ENCODE peak calls at places on chromosomes 3 and 15, in four cellular contexts. G is pancreas; Q is stimulated activated CD8-positive, alpha-beta memory T cell treated with anti-CD3 and anti-CD28 coated beads, Interleukin-15, amount 100 ng/mL, for 24 hours; W is A172. C is an unnamed sample.

GRCh38 chr3:16883057-16883725 is 1.6 kb upstream of the PLCL2 start:
- DNase-seq in W (no peak), G (no peak), Q (no peak), C (no peak)

GRCh38 chr15:70303981-70304380 is 206.3 kb upstream of the TLE3 start:
- DNase-seq in G (no peak), W (no peak), Q (no peak), C (no peak)

GRCh38 chr3:25854635-25855034 is 64.7 kb downstream of the OXSM start:
- DNase-seq in Q (no peak), G (no peak), W (peak), C (peak)

GRCh38 chr3:133135303-133135702 is 97.1 kb downstream of the TMEM108 start:
- DNase-seq in Q (no peak), G (no peak), W (no peak), C (no peak)

GRCh38 chr3:123104550-123104949 is 37.7 kb downstream of the PDIA5 start:
- DNase-seq in G (no peak), W (peak), Q (no peak), C (peak)

GRCh38 chr15:41796457-41796856 is 22.2 kb downstream of the MAPKBP1 start:
- DNase-seq in Q (no peak), G (no peak), W (no peak), C (no peak)

GRCh38 chr15:100588638-100589242 is 13.2 kb downstream of the LINS1 start:
- DNase-seq in G (no peak), Q (no peak), W (no peak), C (peak)

GRCh38 chr15:68550498-68551295 is 28.1 kb upstream of the CORO2B start:
- DNase-seq in W (peak), G (peak), Q (peak), C (peak)

GRCh38 chr3:60542981-60543380 is 708.3 kb downstream of the FHIT start:
- DNase-seq in W (no peak), G (no peak), Q (no peak), C (no peak)

GRCh38 chr15:64112077-64112772 is 16.4 kb downstream of the SNX1 start:
- DNase-seq in G (no peak), W (no peak), Q (no peak), C (no peak)

GRCh38 chr3:17006143-17006839 is 121.5 kb downstream of the PLCL2 start:
- DNase-seq in G (no peak), W (no peak), Q (no peak), C (no peak)

GRCh38 chr15:32970847-32971246 is 223.7 kb downstream of the FMN1 start:
- DNase-seq in G (no peak), Q (no peak), W (no peak), C (no peak)

GRCh38 chr3:53478921-53479664 is 15.3 kb upstream of the CACNA1D start:
- DNase-seq in Q (no peak), G (no peak), W (no peak), C (no peak)

GRCh38 chr3:187900961-187901755 is 155.9 kb upstream of the BCL6 start:
- DNase-seq in W (no peak), G (no peak), Q (no peak), C (no peak)

GRCh38 chr3:171068658-171069057 is 42.1 kb upstream of the SLC2A2 start:
- DNase-seq in W (no peak), G (no peak), Q (no peak), C (no peak)

GRCh38 chr3:5466059-5466458 is 278.6 kb downstream of the EDEM1 start:
- DNase-seq in G (no peak), Q (no peak), W (no peak), C (no peak)

GRCh38 chr15:78501857-78502256 is 5.5 kb upstream of the HYKK start:
- DNase-seq in W (no peak), G (no peak), Q (no peak), C (no peak)

GRCh38 chr3:8319935-8320634 is 181.5 kb upstream of the LMCD1 start:
- DNase-seq in G (no peak), W (peak), Q (no peak), C (peak)

GRCh38 chr15:69035205-69035917 is 20.9 kb downstream of the NOX5 start:
- DNase-seq in W (no peak), G (no peak), Q (no peak), C (no peak)

GRCh38 chr15:65323071-65323511 is 18.6 kb downstream of the RNU5B-1 start:
- DNase-seq in G (peak), W (peak), Q (no peak), C (no peak)

GRCh38 chr3:4963669-4964589 is 15.3 kb upstream of the BHLHE40 start:
- DNase-seq in W (peak), Q (no peak), G (no peak), C (no peak)

GRCh38 chr3:58965870-58966269 is 84.0 kb downstream of the CFAP20DC start:
- DNase-seq in Q (no peak), G (no peak), W (no peak), C (no peak)

GRCh38 chr3:16406579-16406978 is 106.9 kb downstream of the RFTN1 start:
- DNase-seq in W (no peak), Q (no peak), G (no peak), C (no peak)

GRCh38 chr3:173913397-173913796 is 515.9 kb downstream of the NLGN1 start:
- DNase-seq in W (no peak), Q (no peak), G (no peak), C (no peak)

GRCh38 chr3:16048435-16049318 is 125.8 kb upstream of the GALNT15 start:
- DNase-seq in G (peak), W (peak), Q (no peak), C (peak)

C was measured in RKO.